ENCODE peak calls at places on chromosomes 6 and 20, in four cellular contexts. One of them, this sample, is unnamed.

GRCh38 chr6:111013144-111013905 is 31.5 kb downstream of the RPF2 start:
- DNase-seq in H1: no peak
- DNase-seq in K562: no peak
- DNase-seq in HepG2: no peak
- DNase-seq in this sample: no peak

GRCh38 chr20:33539129-33539528 is 49.2 kb downstream of the CBFA2T2 start:
- DNase-seq in H1: no peak
- DNase-seq in K562: no peak
- DNase-seq in HepG2: peak; percentile 58
- DNase-seq in this sample: no peak

GRCh38 chr20:52269327-52269726 is 77.7 kb upstream of the ZFP64 start:
- DNase-seq in H1: no peak
- DNase-seq in K562: no peak
- DNase-seq in HepG2: no peak
- DNase-seq in this sample: no peak

GRCh38 chr6:158086054-158086705 is 81.9 kb downstream of the SERAC1 start:
- DNase-seq in H1: peak; percentile 39
- DNase-seq in K562: no peak
- DNase-seq in HepG2: no peak
- DNase-seq in this sample: no peak

GRCh38 chr20:17530716-17531536 is at the start of gene BFSP1:
- DNase-seq in H1: peak; percentile 82
- DNase-seq in K562: no peak
- DNase-seq in HepG2: peak; percentile 55
- DNase-seq in this sample: no peak

GRCh38 chr6:136788069-136788902 is 4.0 kb downstream of the MAP3K5 start:
- DNase-seq in H1: no peak
- DNase-seq in K562: no peak
- DNase-seq in HepG2: no peak
- DNase-seq in this sample: no peak

GRCh38 chr6:113103618-113104390 is 753.3 kb upstream of the MARCKS start:
- DNase-seq in H1: no peak
- DNase-seq in K562: no peak
- DNase-seq in HepG2: no peak
- DNase-seq in this sample: no peak

GRCh38 chr20:37348643-37349516 is 2.9 kb downstream of the SRC start:
- DNase-seq in H1: no peak
- DNase-seq in K562: peak; percentile 5
- DNase-seq in HepG2: no peak
- DNase-seq in this sample: no peak

GRCh38 chr6:21384211-21384610 is 209.3 kb upstream of the SOX4 start:
- DNase-seq in H1: no peak
- DNase-seq in K562: no peak
- DNase-seq in HepG2: peak; percentile 30
- DNase-seq in this sample: no peak

GRCh38 chr6:11363881-11364576 is 131.6 kb upstream of the NEDD9 start:
- DNase-seq in H1: no peak
- DNase-seq in K562: no peak
- DNase-seq in HepG2: no peak
- DNase-seq in this sample: no peak

GRCh38 chr6:53328375-53328774 is 20.4 kb downstream of the ELOVL5 start:
- DNase-seq in H1: no peak
- DNase-seq in K562: no peak
- DNase-seq in HepG2: no peak
- DNase-seq in this sample: no peak

DNA sequence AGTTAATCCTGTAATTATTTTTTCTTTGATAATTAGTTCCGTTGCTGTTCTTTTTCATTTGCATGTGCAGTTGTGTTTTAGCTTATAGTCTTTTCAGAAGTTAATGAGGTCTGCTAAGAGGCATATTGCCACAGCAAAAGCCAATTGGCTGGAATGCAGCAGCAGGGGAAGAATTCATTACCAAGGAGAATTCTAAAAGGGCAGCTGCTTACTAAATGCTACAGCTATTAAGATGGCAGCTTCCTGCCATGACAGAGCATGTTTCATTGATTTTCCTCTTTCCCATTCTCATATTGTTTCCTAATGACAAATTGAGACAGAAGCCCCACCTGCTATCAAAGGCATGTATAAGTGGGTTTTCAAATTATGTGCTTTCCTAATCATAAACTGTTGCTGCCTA is 66.6 kb downstream of the CLVS2 start:
- DNase-seq in H1: no peak
- DNase-seq in K562: no peak
- DNase-seq in HepG2: no peak
- DNase-seq in this sample: no peak
- TF ChIP-seq HDAC6 in H1: no peak
- TF ChIP-seq HDAC6 in K562: no peak
- TF ChIP-seq HDAC6 in HepG2: no peak
- TF ChIP-seq HDAC6 in this sample: no peak

GRCh38 chr6:145904391-145904790 is 59.8 kb downstream of the SHPRH start:
- DNase-seq in H1: no peak
- DNase-seq in K562: no peak
- DNase-seq in HepG2: no peak
- DNase-seq in this sample: peak; percentile 13

GRCh38 chr6:145899915-145900569 is 64.1 kb downstream of the SHPRH start:
- DNase-seq in H1: no peak
- DNase-seq in K562: no peak
- DNase-seq in HepG2: no peak
- DNase-seq in this sample: no peak

GRCh38 chr6:145906144-145906543 is 58.0 kb downstream of the SHPRH start:
- DNase-seq in H1: no peak
- DNase-seq in K562: no peak
- DNase-seq in HepG2: no peak
- DNase-seq in this sample: no peak

GRCh38 chr6:145903356-145904102 is 60.6 kb downstream of the SHPRH start:
- DNase-seq in H1: no peak
- DNase-seq in K562: no peak
- DNase-seq in HepG2: peak; percentile 69
- DNase-seq in this sample: no peak

GRCh38 chr6:145904878-145905277 is 59.3 kb downstream of the SHPRH start:
- DNase-seq in H1: no peak
- DNase-seq in K562: no peak
- DNase-seq in HepG2: no peak
- DNase-seq in this sample: no peak
- TF ChIP-seq CREB1 in H1: no peak
- TF ChIP-seq CREB1 in K562: no peak
- TF ChIP-seq CREB1 in HepG2: no peak
- TF ChIP-seq CREB1 in this sample: no peak

DNA sequence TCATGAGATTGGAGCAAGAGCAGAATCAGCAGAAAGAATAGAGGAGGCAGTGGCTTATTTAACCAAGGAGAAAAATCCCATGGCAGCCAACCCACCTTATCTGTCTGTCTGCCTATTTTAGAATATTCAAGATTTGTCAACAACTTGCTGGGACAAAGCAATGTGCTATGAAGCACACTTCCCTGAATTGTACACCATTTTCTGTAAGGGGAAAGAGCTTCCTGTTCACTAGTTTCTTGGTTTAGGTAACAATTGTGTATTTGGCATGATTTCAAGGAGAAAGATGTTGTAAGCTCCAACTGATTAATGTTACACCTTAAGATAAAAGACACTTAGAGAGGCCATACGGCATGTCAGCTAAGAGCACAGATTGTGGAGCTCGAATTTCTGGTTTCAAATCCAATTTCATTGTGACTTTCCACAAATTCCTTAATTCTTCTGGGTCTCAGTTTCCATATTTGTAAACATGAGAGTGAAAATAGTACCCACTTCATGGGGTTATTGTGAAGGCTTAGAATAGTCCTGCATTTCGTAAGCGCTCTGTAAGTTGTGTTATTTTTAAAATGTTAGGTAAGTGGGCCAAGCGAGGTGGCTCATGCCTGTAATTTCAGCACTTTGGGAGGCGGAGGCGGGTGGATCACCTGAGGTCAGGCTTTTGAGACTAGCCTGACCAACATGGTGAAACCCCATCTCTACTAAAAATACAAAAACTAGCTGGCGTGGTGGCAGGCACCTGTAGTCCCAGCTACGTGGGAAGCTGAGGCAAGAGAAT is 4.8 kb upstream of the MUC22 start:
- DNase-seq in H1: no peak
- DNase-seq in K562: no peak
- DNase-seq in HepG2: no peak
- DNase-seq in this sample: no peak
- TF ChIP-seq HDAC6 in H1: no peak
- TF ChIP-seq HDAC6 in K562: no peak
- TF ChIP-seq HDAC6 in HepG2: no peak
- TF ChIP-seq HDAC6 in this sample: no peak

DNA sequence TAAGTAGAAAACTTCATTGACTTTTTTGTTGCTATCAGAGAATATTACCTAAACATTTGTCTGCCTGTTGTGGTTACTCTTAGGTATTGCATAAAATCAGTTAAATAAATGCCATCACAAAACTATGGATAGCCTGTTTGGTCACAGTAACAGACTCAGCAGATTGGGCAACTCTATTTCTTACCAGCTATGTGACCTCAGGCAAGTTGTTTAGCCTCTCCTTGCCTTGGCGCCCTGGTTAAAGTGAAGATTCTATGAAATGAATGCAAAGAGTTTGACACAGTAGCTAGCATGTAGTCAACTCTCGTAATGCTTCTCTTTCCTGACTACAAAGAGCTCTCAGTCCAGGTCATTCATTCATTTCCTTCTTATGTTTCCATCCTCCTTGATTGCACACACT is 82.5 kb upstream of the ID4 start:
- DNase-seq in H1: no peak
- DNase-seq in K562: no peak
- DNase-seq in HepG2: no peak
- DNase-seq in this sample: no peak
- TF ChIP-seq CREB1 in H1: no peak
- TF ChIP-seq CREB1 in K562: no peak
- TF ChIP-seq CREB1 in HepG2: no peak
- TF ChIP-seq CREB1 in this sample: no peak